ENCODE peak calls at places on chromosome 12, in seven cellular contexts. C, A, P, V, D, W and X are unnamed samples.
A peak's percentile ranks its signal among the peaks of the same experiment; 100 is the strongest.

GRCh38 chr12:117013726-117014125 is 85.5 kb downstream of the TESC start:
- DNase-seq in C (no peak), A (peak; percentile 35), P (peak; percentile 24), V (no peak), D (no peak), W (no peak), X (no peak)

GRCh38 chr12:32922546-32923297 is 26.1 kb upstream of the PKP2 start:
- DNase-seq in C (no peak), A (no peak), P (no peak), V (no peak), D (no peak), W (no peak), X (no peak)

GRCh38 chr12:104482748-104483147 is 26.0 kb downstream of the CHST11 start:
- DNase-seq in C (no peak), A (no peak), P (peak; percentile 35), V (no peak), D (no peak), W (no peak), X (no peak)

GRCh38 chr12:93109794-93110203 is 180.7 kb upstream of the EEA1 start:
- DNase-seq in C (no peak), A (peak; percentile 42), P (no peak), V (no peak), D (no peak), W (no peak), X (no peak)

GRCh38 chr12:1882405-1882804 is 36.0 kb downstream of the CACNA2D4 start:
- DNase-seq in C (peak; percentile 50), A (no peak), P (no peak), V (no peak), D (no peak), W (no peak), X (no peak)

GRCh38 chr12:128524439-128524838 is 257.5 kb downstream of the TMEM132C start:
- DNase-seq in C (peak; percentile 12), A (no peak), P (no peak), V (no peak), D (no peak), W (no peak), X (no peak)

GRCh38 chr12:130872179-130873096 is 572 bp downstream of the RAN start:
- DNase-seq in C (no peak), A (peak; percentile 30), P (peak; percentile 53), V (peak; percentile 57), D (peak; percentile 22), W (peak; percentile 47), X (no peak)

GRCh38 chr12:115750340-115750739 is 527.2 kb downstream of the MED13L start:
- DNase-seq in C (no peak), A (no peak), P (no peak), V (no peak), D (no peak), W (no peak), X (no peak)

GRCh38 chr12:123141615-123142517 is 9.0 kb downstream of the PITPNM2 start:
- DNase-seq in C (peak; percentile 86), A (peak; percentile 85), P (peak; percentile 84), V (no peak), D (no peak), W (no peak), X (no peak)

GRCh38 chr12:11085419-11085818 is 6.7 kb downstream of the TAS2R43 start:
- DNase-seq in C (no peak), A (no peak), P (no peak), V (no peak), D (no peak), W (no peak), X (no peak)

GRCh38 chr12:117850048-117850447 is 118.7 kb downstream of the KSR2 start:
- DNase-seq in C (no peak), A (peak; percentile 41), P (peak; percentile 71), V (no peak), D (peak; percentile 32), W (no peak), X (no peak)

GRCh38 chr12:29309320-29309902 is 71.6 kb downstream of the ERGIC2 start:
- DNase-seq in C (no peak), A (peak; percentile 51), P (peak; percentile 54), V (no peak), D (no peak), W (no peak), X (no peak)

GRCh38 chr12:10718279-10718821 is 4.8 kb downstream of the YBX3 start:
- DNase-seq in C (no peak), A (peak; percentile 94), P (peak; percentile 78), V (no peak), D (no peak), W (no peak), X (no peak)

GRCh38 chr12:131637986-131638385 is 72.9 kb upstream of the SFSWAP start:
- DNase-seq in C (peak; percentile 26), A (no peak), P (no peak), V (no peak), D (no peak), W (no peak), X (no peak)

GRCh38 chr12:63989301-63989845 is 144.9 kb downstream of the SRGAP1 start:
- DNase-seq in C (no peak), A (peak; percentile 84), P (no peak), V (no peak), D (no peak), W (no peak), X (no peak)

GRCh38 chr12:110564471-110564991 is 18.6 kb downstream of the PPTC7 start:
- DNase-seq in C (peak; percentile 6), A (peak; percentile 34), P (no peak), V (no peak), D (no peak), W (no peak), X (no peak)

GRCh38 chr12:62537544-62537943 is 70.9 kb downstream of the MON2 start:
- DNase-seq in C (no peak), A (peak; percentile 74), P (peak; percentile 81), V (no peak), D (no peak), W (no peak), X (no peak)

GRCh38 chr12:56151672-56152131 is 685 bp upstream of the MYL6B start:
- DNase-seq in C (peak; percentile 91), A (no peak), P (peak; percentile 61), V (peak; percentile 49), D (no peak), W (peak; percentile 62), X (no peak)

GRCh38 chr12:123075591-123076171 is 75.2 kb downstream of the PITPNM2 start:
- DNase-seq in C (no peak), A (peak; percentile 56), P (peak; percentile 73), V (peak; percentile 73), D (no peak), W (peak; percentile 70), X (no peak)

GRCh38 chr12:116196752-116197718 is 80.5 kb downstream of the MED13L start:
- DNase-seq in C (no peak), A (peak; percentile 54), P (no peak), V (no peak), D (no peak), W (no peak), X (no peak)

GRCh38 chr12:119528241-119528640 is 65.3 kb upstream of the TMEM233 start:
- DNase-seq in C (no peak), A (peak; percentile 6), P (peak; percentile 17), V (no peak), D (no peak), W (no peak), X (no peak)

GRCh38 chr12:108234155-108234554 is 105.0 kb downstream of the CMKLR1 start:
- DNase-seq in C (no peak), A (peak; percentile 4), P (no peak), V (peak; percentile 20), D (no peak), W (no peak), X (no peak)

GRCh38 chr12:41981758-41982157 is 162.9 kb downstream of the GXYLT1 start:
- DNase-seq in C (no peak), A (no peak), P (peak; percentile 31), V (no peak), D (no peak), W (no peak), X (no peak)

GRCh38 chr12:13913371-13913770 is 68.0 kb downstream of the GRIN2B start:
- DNase-seq in C (no peak), A (no peak), P (no peak), V (no peak), D (no peak), W (no peak), X (no peak)

GRCh38 chr12:112261559-112261958 is 120.7 kb downstream of the HECTD4 start:
- DNase-seq in C (no peak), A (peak; percentile 3), P (no peak), V (no peak), D (no peak), W (no peak), X (no peak)

GRCh38 chr12:22121224-22121623 is 75.2 kb downstream of the CMAS start:
- DNase-seq in C (no peak), A (no peak), P (no peak), V (no peak), D (no peak), W (peak; percentile 28), X (no peak)

GRCh38 chr12:58416211-58416610 is 474.8 kb downstream of the ATP23 start:
- DNase-seq in C (no peak), A (peak; percentile 92), P (peak; percentile 90), V (no peak), D (no peak), W (no peak), X (no peak)
- TF ChIP-seq CTCF in C (no peak), A (peak; percentile 47), P (peak; percentile 27), V (no peak), D (no peak), W (no peak), X (no peak)

GRCh38 chr12:9391751-9392240 is 183.6 kb upstream of the PZP start:
- DNase-seq in C (no peak), A (no peak), P (no peak), V (no peak), D (no peak), W (no peak), X (no peak)
- TF ChIP-seq CTCF in C (no peak), A (no peak), P (no peak), V (no peak), D (no peak), W (no peak), X (no peak)

GRCh38 chr12:88153959-88154358 is 11.9 kb downstream of the TMTC3 start:
- DNase-seq in C (no peak), A (peak; percentile 76), P (peak; percentile 72), V (no peak), D (no peak), W (no peak), X (no peak)
- TF ChIP-seq CTCF in C (no peak), A (peak; percentile 42), P (no peak), V (no peak), D (peak; percentile 65), W (no peak), X (peak; percentile 12)

DNA sequence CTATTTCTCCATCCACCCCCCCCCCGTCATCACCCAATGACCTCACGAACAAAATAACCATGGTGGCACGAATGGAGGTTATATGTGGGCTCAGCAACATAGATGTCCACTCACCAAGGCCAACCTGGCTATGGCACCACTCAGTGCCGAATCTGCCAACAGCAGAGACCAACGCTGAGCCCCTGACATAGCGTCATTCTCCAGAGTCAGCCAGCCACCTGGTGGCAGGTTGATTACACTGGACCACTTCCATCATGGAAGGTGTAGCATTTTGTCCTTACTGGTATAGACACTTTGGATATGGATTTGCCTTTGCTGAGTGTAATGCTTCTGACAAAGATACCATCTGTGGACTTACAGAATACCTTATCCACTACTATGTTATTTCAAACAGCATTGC is 24.2 kb upstream of the DYRK2 start:
- DNase-seq in C (no peak), A (no peak), P (no peak), V (no peak), D (no peak), W (no peak), X (no peak)
- TF ChIP-seq CTCF in C (no peak), A (no peak), P (no peak), V (no peak), D (no peak), W (no peak), X (no peak)

GRCh38 chr12:71371132-71371531 is 68.5 kb upstream of the LGR5 start:
- DNase-seq in C (no peak), A (no peak), P (peak; percentile 12), V (no peak), D (no peak), W (no peak), X (no peak)
- TF ChIP-seq CTCF in C (no peak), A (no peak), P (no peak), V (no peak), D (peak; percentile 27), W (no peak), X (no peak)